ENCODE peak calls at places on chromosome 15, in four cellular contexts. A, K, U and B are unnamed samples.

GRCh38 chr15:66573719-66574641 is 8.2 kb upstream of the LCTL start:
- DNase-seq in U (no peak), K (peak; percentile 48), A (no peak), B (no peak)

GRCh38 chr15:70147178-70147760 is 49.6 kb upstream of the TLE3 start:
- DNase-seq in K (no peak), A (no peak), U (no peak), B (no peak)

GRCh38 chr15:94322141-94322540 is 90.8 kb downstream of the MCTP2 start:
- DNase-seq in K (peak; percentile 44), U (no peak), A (no peak), B (no peak)

GRCh38 chr15:57752840-57753239 is 46.3 kb downstream of the POLR2M start:
- DNase-seq in K (no peak), U (no peak), A (no peak), B (no peak)

GRCh38 chr15:52528465-52529288 is at the start of gene MYO5A:
- DNase-seq in U (peak; percentile 34), K (peak; percentile 72), A (peak; percentile 75), B (peak; percentile 74)

GRCh38 chr15:83694538-83694937 is 40.6 kb downstream of the ADAMTSL3 start:
- DNase-seq in K (peak; percentile 20), A (no peak), U (no peak), B (no peak)

GRCh38 chr15:67202091-67202490 is 52.4 kb downstream of the AAGAB start:
- DNase-seq in K (no peak), U (no peak), A (no peak), B (no peak)

GRCh38 chr15:67836477-67836876 is 3.4 kb downstream of the RNU6-1 start:
- DNase-seq in U (no peak), A (no peak), K (no peak), B (no peak)

GRCh38 chr15:92391640-92392039 is 2.0 kb upstream of the ST8SIA2 start:
- DNase-seq in K (peak; percentile 22), A (peak; percentile 65), U (no peak), B (no peak)

GRCh38 chr15:25674948-25675347 is 188.2 kb downstream of the ATP10A start:
- DNase-seq in A (no peak), K (no peak), U (no peak), B (no peak)

GRCh38 chr15:59825926-59826325 is 136.8 kb upstream of the BNIP2 start:
- DNase-seq in K (no peak), U (no peak), A (no peak), B (no peak)

GRCh38 chr15:72222433-72222832 is 8.6 kb downstream of the PKM start:
- DNase-seq in K (no peak), U (no peak), A (no peak), B (no peak)

GRCh38 chr15:56772868-56773639 is 39.7 kb upstream of the ZNF280D start:
- DNase-seq in K (peak; percentile 72), A (no peak), U (no peak), B (no peak)

GRCh38 chr15:80367094-80367493 is 37.1 kb upstream of the ARNT2 start:
- DNase-seq in U (peak; percentile 15), K (no peak), A (peak; percentile 62), B (no peak)

GRCh38 chr15:28117591-28117990 is 18.5 kb upstream of the OCA2 start:
- DNase-seq in A (no peak), K (no peak), U (no peak), B (no peak)

GRCh38 chr15:99442268-99442897 is 123.4 kb upstream of the MEF2A start:
- DNase-seq in A (no peak), U (no peak), K (peak; percentile 87), B (no peak)

GRCh38 chr15:60916032-60916673 is 312.9 kb downstream of the RORA start:
- DNase-seq in A (no peak), U (no peak), K (no peak), B (no peak)

GRCh38 chr15:64693134-64693533 is 82.3 kb downstream of the RBPMS2 start:
- DNase-seq in K (peak; percentile 96), U (no peak), A (no peak), B (no peak)

GRCh38 chr15:64024172-64025050 is 21.9 kb downstream of the DAPK2 start:
- DNase-seq in A (peak; percentile 36), K (no peak), U (no peak), B (no peak)

GRCh38 chr15:50884583-50884982 is 23.9 kb upstream of the AP4E1 start:
- DNase-seq in U (no peak), K (peak; percentile 35), A (no peak), B (no peak)

GRCh38 chr15:45140851-45141250 is 11.1 kb downstream of the DUOX1 start:
- DNase-seq in A (no peak), K (no peak), U (no peak), B (no peak)

DNA sequence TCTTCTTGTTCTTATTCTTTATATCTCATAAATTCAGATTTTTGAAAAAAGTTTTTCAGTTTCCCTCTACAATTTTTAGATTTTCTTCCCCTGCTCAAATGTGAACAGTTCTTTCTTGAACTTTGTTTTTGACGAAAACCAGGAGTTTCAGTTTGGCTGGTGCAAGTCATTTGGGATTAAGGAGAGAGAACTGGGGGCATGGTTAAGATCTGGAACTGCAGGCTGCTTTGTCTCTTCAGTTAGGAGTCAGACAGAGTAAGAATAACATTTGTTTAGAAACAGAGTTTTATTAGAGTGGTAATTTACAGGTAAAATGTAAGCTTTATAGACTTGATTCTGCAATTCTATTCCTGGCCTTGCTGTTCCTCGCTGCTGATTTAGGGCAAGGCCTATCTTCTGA is 310.5 kb upstream of the C2CD4B start:
- DNase-seq in U (no peak), K (no peak), A (no peak), B (no peak)
- H2BK12ac ChIP-seq in U (no peak overlapping the region), K (no peak overlapping the region), A (no peak overlapping the region), B (no peak overlapping the region)

GRCh38 chr15:101436526-101436925 is 53.0 kb downstream of the PCSK6 start:
- DNase-seq in A (no peak), K (no peak), U (no peak), B (no peak)
- H2BK15ac ChIP-seq in A (no peak overlapping the region), K (no peak overlapping the region), U (no peak overlapping the region), B (peak overlapping the region; percentile 1)

DNA sequence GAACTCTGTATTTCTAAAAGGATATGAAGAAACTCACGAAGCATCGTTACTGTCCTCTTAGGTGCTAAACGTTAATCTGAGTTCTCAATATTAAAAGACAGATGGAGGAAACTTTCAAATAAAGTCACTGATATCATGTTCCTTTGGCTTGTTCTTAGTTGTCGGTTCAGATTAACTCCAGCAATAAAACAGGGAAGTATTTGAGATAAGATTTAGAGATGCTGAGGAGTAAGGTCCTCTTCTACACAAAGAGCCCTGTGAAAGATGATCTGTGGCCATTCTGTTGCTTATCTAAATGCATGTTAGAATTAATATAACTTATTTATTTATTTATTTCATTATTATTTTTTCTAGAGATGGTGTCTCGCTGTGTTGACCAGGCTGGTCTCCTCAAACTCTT is 19.2 kb downstream of the AKAP13 start:
- DNase-seq in A (no peak), K (no peak), U (no peak), B (no peak)
- H3K4me1 ChIP-seq in A (no peaks in the 10 kb centered on the region), K (peaks cover 1% of the 10 kb centered on the region), U (no peaks in the 10 kb centered on the region), B (peaks cover 5% of the 10 kb centered on the region)

DNA sequence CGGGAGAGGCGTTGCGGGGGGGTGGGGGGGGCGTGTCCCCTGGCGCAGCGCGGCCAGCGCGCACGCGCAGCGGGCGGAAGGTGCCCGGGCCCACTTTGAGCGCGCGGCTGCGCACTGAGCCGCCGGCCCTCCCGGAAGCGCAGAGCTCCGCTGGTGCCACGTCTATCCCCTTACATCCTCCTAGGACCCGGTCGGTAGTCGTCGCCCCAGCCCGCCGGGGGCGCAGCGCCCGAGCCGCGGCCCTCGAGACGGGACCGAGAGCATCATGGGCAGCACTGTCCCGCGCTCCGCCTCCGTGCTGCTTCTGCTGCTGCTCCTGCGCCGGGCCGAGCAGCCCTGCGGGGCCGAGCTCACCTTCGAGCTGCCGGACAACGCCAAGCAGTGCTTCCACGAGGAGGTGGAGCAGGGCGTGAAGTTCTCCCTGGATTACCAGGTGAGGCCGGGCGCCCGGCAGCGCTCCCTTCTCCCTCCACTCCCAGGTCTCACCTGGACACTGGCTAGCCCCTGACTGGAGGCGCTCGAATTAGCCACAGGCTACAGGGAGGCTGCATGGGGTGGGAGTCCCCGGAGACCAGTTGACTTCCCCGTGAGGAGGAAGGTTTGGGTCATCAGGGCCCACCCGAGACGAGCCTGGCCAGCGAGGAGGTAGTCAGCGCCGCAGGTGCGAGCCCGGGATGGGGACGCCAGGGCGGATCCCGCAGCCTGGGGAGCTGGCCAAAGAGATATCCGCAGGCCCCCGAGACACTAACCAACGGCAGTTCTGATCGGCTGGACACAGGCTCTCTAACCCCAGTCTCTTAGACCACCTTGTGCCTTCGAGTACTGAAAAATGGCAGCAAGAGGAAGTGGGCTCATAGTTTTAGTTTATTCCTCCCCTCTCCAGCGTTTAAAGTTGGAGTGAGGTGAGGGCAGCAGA is at the start of gene TMED3:
- DNase-seq in K (peak; percentile 91), A (peak; percentile 88), U (peak; percentile 47), B (peak; percentile 80)
- H2BK12ac ChIP-seq in K (peak within 1 kb of the TSS; percentile 28), A (no peak within 1 kb of the TSS), U (no peak within 1 kb of the TSS), B (no peak within 1 kb of the TSS)

DNA sequence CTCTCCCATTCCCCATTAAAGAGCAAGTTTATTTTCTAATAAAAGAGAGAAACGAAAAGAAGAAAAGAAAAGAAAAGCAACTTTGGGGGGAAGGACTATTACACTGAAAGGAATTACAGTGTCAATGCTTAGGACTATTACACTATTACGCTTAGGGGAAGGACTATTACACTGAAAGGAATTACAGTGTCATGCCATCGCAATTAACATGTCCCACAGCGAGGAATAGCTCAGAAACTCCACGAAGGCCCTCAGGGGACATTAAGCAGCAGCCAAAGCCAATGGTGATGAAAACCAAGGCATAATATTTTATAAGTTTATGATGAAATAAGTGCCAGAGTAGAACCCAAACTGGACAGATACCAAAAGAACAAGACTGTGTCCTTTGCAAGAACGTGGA is 22.1 kb upstream of the DET1 start:
- DNase-seq in U (no peak), K (no peak), A (no peak), B (no peak)
- H2BK15ac ChIP-seq in U (no peak overlapping the region), K (no peak overlapping the region), A (no peak overlapping the region), B (no peak overlapping the region)

GRCh38 chr15:74619916-74620635 is 4.4 kb downstream of the CLK3 start:
- DNase-seq in A (no peak), K (no peak), U (no peak), B (no peak)

GRCh38 chr15:74622758-74623157 is 7.1 kb downstream of the CLK3 start:
- DNase-seq in K (no peak), A (no peak), U (no peak), B (no peak)

GRCh38 chr15:74621546-74621920 is 5.9 kb downstream of the CLK3 start:
- DNase-seq in U (no peak), A (no peak), K (no peak), B (no peak)

GRCh38 chr15:74621936-74622335 is 6.3 kb downstream of the CLK3 start:
- DNase-seq in K (no peak), U (no peak), A (peak; percentile 84), B (no peak)

DNA sequence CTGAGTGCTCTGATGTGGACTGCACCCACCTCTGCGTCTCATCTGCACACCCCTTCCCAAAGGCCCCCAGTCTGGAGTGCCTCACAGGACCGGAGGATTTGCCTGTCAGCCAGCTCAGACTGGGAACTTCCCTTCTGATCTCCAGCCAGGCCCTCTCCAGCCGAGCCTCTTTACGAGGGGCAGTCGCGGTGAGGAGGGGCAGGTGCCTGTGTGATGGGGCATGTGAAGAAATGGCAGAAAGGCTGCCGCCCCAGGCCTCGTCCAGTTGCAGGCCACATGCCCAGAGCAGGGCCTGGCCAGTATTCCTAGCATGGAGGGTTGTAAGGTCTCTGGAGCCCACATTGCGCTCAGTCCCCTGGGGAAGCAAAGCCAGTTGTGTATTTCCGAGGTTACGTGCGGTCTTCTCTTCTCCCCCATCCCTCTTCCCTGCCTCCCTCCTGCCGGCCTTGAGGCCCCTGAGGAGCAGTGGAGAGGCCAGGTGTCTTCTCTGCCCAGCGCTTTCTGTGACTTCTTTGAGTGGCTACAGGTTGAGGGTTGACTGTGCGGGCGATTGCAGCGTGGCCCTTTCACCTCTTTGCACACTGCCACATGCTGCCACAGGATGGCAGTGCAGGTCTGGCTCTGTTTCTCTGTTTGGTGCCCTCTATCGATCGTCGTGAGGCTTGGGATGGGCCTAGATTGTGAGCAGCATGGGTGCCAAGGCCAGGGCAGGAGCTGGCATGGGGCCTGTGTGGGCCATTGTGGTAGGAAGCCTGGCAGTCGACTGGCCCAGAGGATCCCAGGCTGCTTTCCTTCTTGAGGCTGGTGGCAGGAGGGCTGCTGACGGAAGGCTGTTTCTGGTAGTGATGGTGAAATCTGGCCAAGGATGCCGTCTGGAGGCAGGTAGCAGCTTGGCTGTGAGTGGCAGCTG is 5.3 kb downstream of the CLK3 start:
- DNase-seq in K (peak; percentile 77), A (peak; percentile 90), U (peak; percentile 53), B (peak; percentile 50)
- H3K4me1 ChIP-seq in K (peaks cover 15% of the 10 kb centered on the region), A (no peaks in the 10 kb centered on the region), U (peaks cover 5% of the 10 kb centered on the region), B (peaks cover 9% of the 10 kb centered on the region)